ENCODE peak calls at places on chromosomes 16 and 17, in four cellular contexts. R is uterus, E is tibial nerve, U is body of pancreas. B is an unnamed sample.
A peak's percentile ranks its signal among the peaks of the same experiment; 100 is the strongest.

GRCh38 chr17:67244621-67245072 is 349 bp downstream of the HELZ start:
- DNase-seq in R (no peak), E (no peak), U (peak; percentile 28), B (no peak)

GRCh38 chr17:58822148-58823050 is 66.7 kb downstream of the PPM1E start:
- DNase-seq in R (no peak), U (no peak), E (no peak), B (no peak)

GRCh38 chr17:10518271-10519037 is at the start of gene MYH1:
- DNase-seq in E (no peak), R (no peak), U (no peak), B (no peak)

GRCh38 chr17:48051706-48052486 is 3.7 kb downstream of the NFE2L1 start:
- DNase-seq in E (peak; percentile 93), R (peak; percentile 91), U (peak; percentile 37), B (no peak)

GRCh38 chr16:80994451-80994850 is 12.2 kb downstream of the CMC2 start:
- DNase-seq in R (no peak), U (no peak), E (no peak), B (no peak)

GRCh38 chr17:59783221-59784016 is 76.0 kb downstream of the VMP1 start:
- DNase-seq in R (no peak), E (no peak), U (no peak), B (no peak)

GRCh38 chr16:70715860-70716357 is 30.1 kb upstream of the MTSS2 start:
- DNase-seq in E (no peak), R (no peak), U (no peak), B (no peak)

GRCh38 chr17:34633351-34633750 is 54.0 kb downstream of the TMEM132E start:
- DNase-seq in E (no peak), U (no peak), R (no peak), B (no peak)

GRCh38 chr17:63279498-63280230 is 166.4 kb downstream of the CYB561 start:
- DNase-seq in E (no peak), U (no peak), R (no peak), B (no peak)

GRCh38 chr17:57021226-57021940 is 43.5 kb downstream of the SCPEP1 start:
- DNase-seq in U (peak; percentile 81), R (no peak), E (no peak), B (peak; percentile 76)

GRCh38 chr17:29212681-29213121 is 32.5 kb upstream of the MYO18A start:
- DNase-seq in U (no peak), R (no peak), E (no peak), B (no peak)

GRCh38 chr17:38463451-38463858 is 35.2 kb downstream of the ARHGAP23 start:
- DNase-seq in U (no peak), E (no peak), R (no peak), B (no peak)

GRCh38 chr17:8080799-8081219 is 6.7 kb downstream of the ALOX12B start:
- DNase-seq in U (no peak), E (no peak), R (no peak), B (no peak)

GRCh38 chr17:40471856-40472732 is 28.8 kb downstream of the IGFBP4 start:
- DNase-seq in R (no peak), E (no peak), U (no peak), B (no peak)

GRCh38 chr17:49576121-49576905 is 642 bp downstream of the NXPH3 start:
- DNase-seq in E (peak; percentile 31), R (peak; percentile 69), U (no peak), B (no peak)

GRCh38 chr17:50871369-50871768 is 5.2 kb upstream of the TOB1 start:
- DNase-seq in U (no peak), E (no peak), R (no peak), B (no peak)

GRCh38 chr16:53913920-53914319 is 210.0 kb downstream of the FTO start:
- DNase-seq in E (no peak), U (no peak), R (no peak), B (no peak)

GRCh38 chr16:66927918-66928649 is 2.7 kb upstream of the RRAD start:
- DNase-seq in U (no peak), R (no peak), E (no peak), B (no peak)

GRCh38 chr17:78484300-78485159 is 92.7 kb downstream of the DNAH17 start:
- DNase-seq in R (no peak), U (no peak), E (no peak), B (peak; percentile 93)

DNA sequence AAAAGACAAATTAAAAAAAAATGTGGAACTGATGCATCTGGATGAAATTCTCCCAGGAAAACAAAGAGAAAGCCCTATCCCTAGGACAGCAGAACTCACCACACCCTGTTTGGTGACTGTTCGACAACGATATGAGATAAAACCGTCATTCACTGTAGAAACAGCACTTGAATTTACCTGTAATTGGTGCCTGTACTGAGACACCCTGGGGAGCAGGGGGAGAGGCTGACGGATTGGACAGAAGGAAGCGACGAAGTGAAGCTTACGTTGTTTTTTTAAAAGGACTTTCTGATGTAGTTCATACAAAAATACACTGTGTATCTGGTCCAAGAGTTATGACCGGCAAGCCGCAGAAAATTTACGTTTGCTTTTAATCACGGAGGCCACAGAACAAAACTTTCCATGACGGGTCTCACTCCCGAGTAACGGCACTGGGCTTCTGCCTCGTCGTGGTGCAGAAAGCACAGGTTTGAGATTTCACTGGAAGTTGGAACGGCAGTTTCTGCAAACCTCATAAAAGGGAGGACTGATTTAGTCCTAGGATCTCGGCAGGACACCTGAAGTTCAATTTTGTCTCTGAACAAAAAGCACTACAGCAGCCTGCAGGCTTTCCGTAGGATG is 9.7 kb downstream of the NXN start:
- DNase-seq in E (no peak), R (peak; percentile 59), U (no peak), B (no peak)
- H3K4me3 ChIP-seq in E (no peak overlapping the region), R (peak overlapping the region; percentile 13), U (no peak overlapping the region), B (peak overlapping the region; percentile 12)

GRCh38 chr16:27317320-27317719 is 3.5 kb downstream of the IL4R start:
- DNase-seq in E (no peak), R (peak; percentile 14), U (no peak), B (no peak)

GRCh38 chr16:27317738-27318398 is 4.1 kb downstream of the IL4R start:
- DNase-seq in U (no peak), R (no peak), E (no peak), B (no peak)

GRCh38 chr16:27315333-27316037 is 1.7 kb downstream of the IL4R start:
- DNase-seq in E (peak; percentile 48), R (peak; percentile 78), U (no peak), B (peak; percentile 77)

GRCh38 chr16:27314986-27315332 is 1.2 kb downstream of the IL4R start:
- DNase-seq in R (no peak), U (no peak), E (no peak), B (no peak)

GRCh38 chr16:27316038-27316680 is 2.4 kb downstream of the IL4R start:
- DNase-seq in U (no peak), R (peak; percentile 17), E (no peak), B (peak; percentile 21)
- H3K4me1 ChIP-seq in U (peaks cover 45% of the 10 kb centered on the region), R (no peaks in the 10 kb centered on the region), E (peaks cover 60% of the 10 kb centered on the region), B (peaks cover 60% of the 10 kb centered on the region)

DNA sequence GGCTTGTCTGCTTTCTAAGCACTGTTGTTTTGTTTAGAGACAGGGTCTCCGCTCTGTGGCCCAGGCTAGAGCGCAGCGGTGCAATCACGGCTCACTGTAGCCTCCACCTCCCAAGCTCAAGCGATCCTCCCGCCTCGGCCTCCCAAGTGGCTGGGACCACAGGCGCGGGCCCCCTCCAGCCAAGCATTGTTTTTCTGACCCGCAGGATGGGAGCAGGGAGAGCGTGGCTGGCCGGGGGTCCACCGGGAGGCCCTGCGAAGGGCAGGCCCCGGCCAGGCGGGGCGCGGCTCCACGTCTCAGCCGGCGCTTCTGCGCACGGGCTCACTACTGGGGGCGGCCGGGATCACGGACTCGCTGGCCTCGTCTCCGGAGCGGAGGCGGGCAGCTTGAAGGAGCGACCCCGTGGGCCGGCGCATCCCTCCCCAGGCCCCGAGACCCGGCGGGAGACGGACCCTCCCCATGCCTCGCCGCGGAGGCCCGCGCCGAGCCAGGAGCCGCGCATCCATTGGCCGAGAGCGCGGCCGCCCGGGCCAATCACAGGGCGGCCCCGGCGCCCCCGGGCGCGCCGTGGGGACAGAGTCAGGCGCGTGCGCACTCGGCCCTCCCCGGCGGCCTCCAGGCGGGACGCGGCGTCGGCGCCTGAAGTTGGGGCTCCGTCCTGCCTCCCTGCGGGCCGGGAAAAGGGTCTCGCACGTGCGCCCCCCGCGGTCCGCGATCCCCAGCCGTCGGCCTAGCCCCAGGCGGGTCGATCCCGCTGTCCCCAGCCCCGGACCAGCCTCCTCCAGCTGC is 24.9 kb downstream of the ACTG1 start:
- DNase-seq in U (peak; percentile 78), R (peak; percentile 67), E (peak; percentile 64), B (peak; percentile 97)
- TF ChIP-seq POLR2A in U (peak; percentile 73), R (peak; percentile 28), E (peak; percentile 49), B (peak; percentile 55)

GRCh38 chr16:57809843-57810196 is 7.5 kb upstream of the KIFC3 start:
- DNase-seq in E (no peak), U (no peak), R (no peak), B (no peak)

GRCh38 chr16:57808589-57808988 is 6.3 kb upstream of the KIFC3 start:
- DNase-seq in U (no peak), E (no peak), R (no peak), B (no peak)

GRCh38 chr16:57810197-57811024 is 8.1 kb upstream of the KIFC3 start:
- DNase-seq in U (peak; percentile 85), R (peak; percentile 76), E (peak; percentile 56), B (peak; percentile 96)

GRCh38 chr16:57807968-57808528 is 5.8 kb upstream of the KIFC3 start:
- DNase-seq in R (peak; percentile 88), U (peak; percentile 90), E (peak; percentile 72), B (peak; percentile 95)

GRCh38 chr16:57809276-57809793 is 7.0 kb upstream of the KIFC3 start:
- DNase-seq in E (no peak), U (no peak), R (no peak), B (no peak)
- H3K4me3 ChIP-seq in E (no peak overlapping the region), U (no peak overlapping the region), R (no peak overlapping the region), B (no peak overlapping the region)

DNA sequence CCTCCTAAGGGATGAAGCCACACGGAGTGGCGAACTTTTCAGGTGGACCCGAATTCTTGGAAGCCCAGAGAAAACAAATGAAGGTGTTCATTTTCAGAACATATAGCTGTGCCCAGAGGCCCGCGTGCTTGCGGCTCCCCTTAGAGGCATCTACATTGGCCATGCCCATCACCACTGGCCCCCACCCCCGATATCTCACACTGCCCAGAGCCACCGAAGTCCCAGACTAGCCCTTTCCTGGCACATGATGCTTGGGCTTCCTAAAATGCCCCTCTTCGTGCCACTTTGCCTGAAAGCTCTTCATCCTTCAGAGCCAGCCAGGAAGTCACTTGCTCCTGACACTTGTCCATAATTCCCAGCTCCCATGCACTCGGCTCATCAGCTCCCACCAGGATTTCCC is 2.1 kb upstream of the HEXIM1 start:
- DNase-seq in E (no peak), R (no peak), U (no peak), B (no peak)
- H3K4me1 ChIP-seq in E (peaks cover 54% of the 10 kb centered on the region), R (peaks cover 7% of the 10 kb centered on the region), U (peaks cover 46% of the 10 kb centered on the region), B (peaks cover 36% of the 10 kb centered on the region)

GRCh38 chr16:85733839-85734170 is 17.1 kb downstream of the C16orf74 start:
- DNase-seq in U (no peak), R (no peak), E (no peak), B (no peak)
- TF ChIP-seq POLR2A in U (no peak), R (no peak), E (no peak), B (no peak)